ENCODE peak calls at places on chromosomes 1 and 21, in seven cellular contexts. H is tibial artery; Y is GM13977; L is testis; T is ACHN; X is fibroblast of the conjunctiva; I is stimulated activated CD4-positive, alpha-beta T cell treated with anti-CD3 and anti-CD28 coated beads, TNF-alpha, amount 100 ng/mL, for 48 hours. N is an unnamed sample.

GRCh38 chr21:46675595-46676280 is 40.3 kb downstream of the PRMT2 start:
- DNase-seq in H (no peak), Y (no peak), L (no peak), T (no peak), X (peak; percentile 13), I (no peak), N (no peak)

GRCh38 chr1:53183277-53183990 is 13.2 kb upstream of the CPT2 start:
- DNase-seq in H (no peak), Y (no peak), L (peak; percentile 65), T (no peak), X (no peak), I (no peak), N (no peak)

GRCh38 chr1:7624791-7625355 is 146.2 kb upstream of the VAMP3 start:
- DNase-seq in H (no peak), Y (no peak), L (no peak), T (no peak), X (no peak), I (no peak), N (peak; percentile 34)

GRCh38 chr1:151568626-151569088 is 28.5 kb downstream of the TUFT1 start:
- DNase-seq in H (no peak), Y (no peak), L (no peak), T (no peak), X (no peak), I (no peak), N (no peak)

GRCh38 chr1:80882552-80882951 is 918.2 kb upstream of the ADGRL2 start:
- DNase-seq in H (no peak), Y (no peak), L (no peak), T (peak; percentile 70), X (no peak), I (no peak), N (no peak)

GRCh38 chr1:240417317-240417716 is 194.6 kb downstream of the GREM2 start:
- DNase-seq in H (no peak), Y (no peak), L (no peak), T (no peak), X (no peak), I (no peak), N (no peak)

GRCh38 chr1:33738976-33739375 is 124.9 kb upstream of the HMGB4 start:
- DNase-seq in H (no peak), Y (no peak), L (no peak), T (no peak), X (no peak), I (no peak), N (no peak)

GRCh38 chr1:112954945-112955677 is 885 bp downstream of the SLC16A1 start:
- DNase-seq in H (peak; percentile 75), Y (peak; percentile 63), L (peak; percentile 78), T (peak; percentile 76), X (no peak), I (peak; percentile 40), N (peak; percentile 85)

GRCh38 chr1:35657851-35658250 is 16.5 kb upstream of the PSMB2 start:
- DNase-seq in H (peak; percentile 1), Y (no peak), L (no peak), T (peak; percentile 17), X (no peak), I (no peak), N (no peak)

GRCh38 chr1:37809942-37810341 is 1.9 kb upstream of the YRDC start:
- DNase-seq in H (no peak), Y (no peak), L (no peak), T (no peak), X (no peak), I (no peak), N (no peak)

GRCh38 chr1:202858306-202858705 is 30.6 kb downstream of the RABIF start:
- DNase-seq in H (no peak), Y (no peak), L (peak; percentile 84), T (no peak), X (peak; percentile 67), I (no peak), N (no peak)

GRCh38 chr1:168726311-168726710 is 2.7 kb downstream of the DPT start:
- DNase-seq in H (peak; percentile 71), Y (no peak), L (peak; percentile 47), T (no peak), X (no peak), I (no peak), N (no peak)

GRCh38 chr1:2646837-2647236 is 14.0 kb upstream of the MMEL1 start:
- DNase-seq in H (no peak), Y (no peak), L (no peak), T (no peak), X (no peak), I (no peak), N (no peak)

GRCh38 chr1:203702130-203702577 is 62.8 kb upstream of the LAX1 start:
- DNase-seq in H (no peak), Y (peak; percentile 49), L (peak; percentile 70), T (peak; percentile 54), X (peak; percentile 41), I (peak; percentile 28), N (no peak)

GRCh38 chr21:34596561-34597271 is 18.2 kb downstream of the RCAN1 start:
- DNase-seq in H (no peak), Y (no peak), L (no peak), T (no peak), X (no peak), I (no peak), N (no peak)

N was measured in aorta.